ENCODE peak calls at places on chromosomes 13 and 19, in seven cellular contexts. Y is thyroid gland, P is ascending aorta, B is pancreas, K is cardiac fibroblast, H is tibial artery, F is AG09309. I is an unnamed sample.

GRCh38 chr19:17457621-17458020 is 3.1 kb downstream of the NXNL1 start:
- DNase-seq in Y (no peak), P (no peak), B (no peak), K (no peak), F (no peak), H (no peak), I (no peak)

GRCh38 chr13:110316196-110316595 is 9.1 kb downstream of the COL4A2 start:
- DNase-seq in H (no peak), Y (no peak), P (no peak), F (no peak), K (no peak), B (no peak), I (no peak)

GRCh38 chr13:33519561-33520479 is 234.3 kb upstream of the STARD13 start:
- DNase-seq in Y (no peak), F (peak), P (no peak), B (no peak), H (no peak), K (peak), I (no peak)

GRCh38 chr19:52734340-52734892 is 428 bp downstream of the ZNF611 start:
- DNase-seq in F (no peak), P (no peak), Y (peak), B (peak), K (no peak), H (no peak), I (no peak)

GRCh38 chr13:76711515-76712182 is 174.6 kb downstream of the KCTD12 start:
- DNase-seq in P (no peak), B (no peak), Y (no peak), F (peak), K (peak), H (peak), I (no peak)

GRCh38 chr19:13881231-13881691 is 4.3 kb downstream of the NANOS3 start:
- DNase-seq in K (no peak), F (no peak), Y (no peak), B (no peak), H (no peak), P (no peak), I (no peak)

GRCh38 chr13:52925775-52926285 is 77.4 kb upstream of the PCDH8 start:
- DNase-seq in H (no peak), Y (no peak), P (no peak), F (no peak), B (no peak), K (no peak), I (no peak)

GRCh38 chr13:91894311-91894710 is 495.9 kb downstream of the GPC5 start:
- DNase-seq in K (no peak), B (no peak), H (no peak), P (no peak), F (no peak), Y (no peak), I (peak)

GRCh38 chr13:105048685-105049084 is 1486.8 kb downstream of the EFNB2 start:
- DNase-seq in K (no peak), Y (no peak), F (no peak), H (no peak), P (no peak), B (no peak), I (no peak)

GRCh38 chr13:111049791-111050538 is 65.1 kb upstream of the ARHGEF7 start:
- DNase-seq in H (peak), B (no peak), P (no peak), F (no peak), Y (peak), K (peak), I (no peak)

GRCh38 chr13:40401911-40402776 is 264.3 kb downstream of the FOXO1 start:
- DNase-seq in P (peak), K (peak), F (peak), H (peak), Y (peak), B (peak), I (no peak)

GRCh38 chr13:60837806-60838205 is 440.8 kb downstream of the TDRD3 start:
- DNase-seq in P (no peak), F (no peak), B (no peak), H (no peak), Y (no peak), K (peak), I (no peak)

GRCh38 chr13:94480672-94481145 is 1.2 kb upstream of the DCT start:
- DNase-seq in Y (no peak), H (no peak), B (no peak), P (no peak), F (peak), K (peak), I (no peak)

DNA sequence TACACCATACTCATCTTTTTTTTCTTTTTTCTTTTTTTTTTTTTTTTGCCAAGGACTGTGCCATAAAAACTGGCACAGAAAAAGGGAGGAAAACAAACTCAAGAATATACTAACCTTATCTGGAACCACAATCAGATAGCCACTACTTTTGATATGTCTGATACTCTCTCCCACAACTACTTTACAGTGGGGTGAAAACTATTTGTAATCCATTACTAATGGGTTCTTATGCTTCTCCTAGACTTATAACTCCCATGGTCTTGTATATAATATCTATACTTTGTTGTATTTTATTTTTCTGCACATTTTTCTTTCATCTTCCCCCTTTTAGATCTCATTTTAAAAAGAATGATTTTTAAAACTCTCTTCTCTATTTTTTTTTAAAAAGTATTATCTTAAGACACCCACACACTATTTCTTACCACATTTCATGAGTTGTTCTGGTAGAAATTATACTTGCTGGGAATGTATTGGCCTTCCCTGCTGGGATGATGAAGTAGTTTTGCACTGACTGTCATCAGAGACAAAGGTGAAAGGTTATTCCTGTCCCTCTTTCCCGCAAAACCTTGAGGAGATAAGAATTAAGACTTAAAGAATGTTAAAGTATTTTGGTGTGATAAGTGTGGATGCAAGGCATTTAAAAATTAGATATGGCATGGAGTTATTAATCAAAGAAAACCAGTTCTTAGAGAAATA is 146.7 kb upstream of the KLF12 start:
- DNase-seq in K (no peak), H (no peak), P (no peak), F (no peak), B (no peak), Y (no peak), I (no peak)
- TF ChIP-seq CTCF in K (no peak), H (no peak), P (no peak), F (no peak), B (no peak), Y (no peak), I (no peak)

GRCh38 chr19:4557186-4557970 is 2.1 kb downstream of the SEMA6B start:
- DNase-seq in B (no peak), Y (no peak), K (no peak), H (no peak), F (no peak), P (no peak), I (no peak)
- TF ChIP-seq CTCF in B (no peak), Y (no peak), K (peak), H (no peak), F (no peak), P (no peak), I (peak)

DNA sequence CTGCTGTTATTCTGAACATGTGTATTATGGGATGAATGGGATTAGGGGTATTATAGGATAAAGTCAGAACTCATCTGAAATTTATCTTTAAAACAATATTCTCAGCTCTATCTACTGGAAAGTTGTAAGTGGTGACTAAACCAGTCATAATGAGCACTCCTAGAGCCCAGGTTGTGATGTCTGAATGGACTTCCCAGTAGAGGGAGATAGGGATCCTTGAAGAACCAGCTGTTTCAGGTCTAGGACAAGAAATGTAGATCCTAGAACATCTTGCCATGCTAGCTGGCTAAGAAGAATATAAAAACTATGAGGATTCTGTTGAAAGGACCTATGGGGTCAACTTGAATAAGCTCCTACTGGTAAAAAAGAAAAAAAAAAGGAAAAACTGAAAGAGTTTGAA is 310.8 kb downstream of the SLC7A1 start:
- DNase-seq in F (no peak), K (no peak), B (no peak), P (no peak), H (no peak), Y (no peak), I (no peak)
- TF ChIP-seq CTCF in F (no peak), K (no peak), B (no peak), P (no peak), H (no peak), Y (no peak), I (peak)

GRCh38 chr13:100235311-100235901 is 146.5 kb downstream of the PCCA start:
- DNase-seq in B (no peak), F (peak), H (no peak), Y (no peak), K (peak), P (no peak), I (peak)
- TF ChIP-seq CTCF in B (peak), F (peak), H (peak), Y (peak), K (peak), P (peak), I (peak)

GRCh38 chr19:40524133-40524549 is 52.5 kb upstream of the SHKBP1 start:
- DNase-seq in B (no peak), P (no peak), H (no peak), Y (no peak), F (no peak), K (no peak), I (no peak)

GRCh38 chr19:40524655-40525054 is 52.0 kb upstream of the SHKBP1 start:
- DNase-seq in K (no peak), F (no peak), H (no peak), Y (no peak), B (no peak), P (no peak), I (no peak)

GRCh38 chr19:40525234-40526051 is 51.2 kb upstream of the SHKBP1 start:
- DNase-seq in P (no peak), Y (no peak), F (no peak), B (no peak), K (no peak), H (no peak), I (no peak)

GRCh38 chr19:40521276-40521675 is 54.5 kb downstream of the SPTBN4 start:
- DNase-seq in H (no peak), F (peak), Y (no peak), P (no peak), K (peak), B (no peak), I (no peak)

DNA sequence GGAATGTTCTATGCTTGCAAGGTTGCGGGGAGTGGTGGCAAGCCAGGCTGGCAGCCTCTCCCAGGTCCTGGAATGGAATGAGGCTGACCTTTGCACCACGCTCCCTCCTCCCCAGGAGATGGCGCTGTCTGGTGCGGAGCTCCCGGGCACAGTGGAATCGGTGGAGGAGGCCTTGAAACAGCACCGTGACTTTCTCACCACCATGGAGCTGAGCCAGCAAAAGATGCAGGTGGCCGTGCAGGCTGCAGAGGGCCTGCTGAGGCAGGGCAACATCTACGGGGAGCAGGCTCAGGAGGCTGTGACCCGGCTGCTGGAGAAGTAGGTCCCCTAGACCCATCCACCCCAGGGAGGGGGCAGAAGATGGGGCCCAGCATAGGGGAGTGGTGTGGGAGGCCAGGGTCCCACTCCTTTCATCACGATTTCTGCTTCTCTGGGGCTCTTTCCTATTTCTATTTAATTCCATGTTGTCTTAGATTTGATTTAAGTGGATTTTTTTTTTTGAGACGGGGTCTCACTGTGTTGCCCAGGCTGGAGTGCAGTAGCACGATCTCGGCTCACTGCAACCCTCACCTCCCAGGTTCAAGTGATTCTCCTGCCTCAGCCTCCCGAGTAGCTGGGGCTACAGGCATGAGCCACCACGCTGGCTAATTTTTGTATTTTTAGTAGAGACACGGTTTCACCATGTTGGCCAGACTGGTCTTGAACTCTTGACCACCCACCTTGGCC is 53.2 kb upstream of the SHKBP1 start:
- DNase-seq in K (peak), H (peak), B (peak), Y (peak), F (peak), P (no peak), I (no peak)
- TF ChIP-seq CTCF in K (peak), H (no peak), B (peak), Y (no peak), F (peak), P (peak), I (peak)

GRCh38 chr13:46603165-46603603 is 50.2 kb downstream of the LRCH1 start:
- DNase-seq in H (no peak), F (no peak), K (peak), Y (no peak), P (no peak), B (no peak), I (no peak)
- TF ChIP-seq CTCF in H (no peak), F (peak), K (peak), Y (no peak), P (no peak), B (no peak), I (peak)

GRCh38 chr19:1313695-1314613 is 28.3 kb downstream of the EFNA2 start:
- DNase-seq in P (no peak), K (no peak), H (no peak), Y (no peak), B (no peak), F (no peak), I (no peak)

GRCh38 chr19:1310853-1311180 is 25.1 kb downstream of the EFNA2 start:
- DNase-seq in P (no peak), F (no peak), K (no peak), H (no peak), B (no peak), Y (no peak), I (no peak)

GRCh38 chr19:1312732-1313694 is 27.3 kb downstream of the EFNA2 start:
- DNase-seq in H (no peak), B (peak), Y (peak), P (no peak), K (peak), F (no peak), I (peak)

GRCh38 chr19:1309977-1310852 is 24.5 kb downstream of the EFNA2 start:
- DNase-seq in B (no peak), P (no peak), H (no peak), Y (no peak), F (no peak), K (no peak), I (no peak)

GRCh38 chr19:1311543-1312091 is 25.9 kb downstream of the EFNA2 start:
- DNase-seq in P (no peak), B (no peak), F (no peak), Y (no peak), H (no peak), K (no peak), I (no peak)
- TF ChIP-seq CTCF in P (no peak), B (no peak), F (no peak), Y (no peak), H (no peak), K (no peak), I (no peak)

GRCh38 chr19:12782424-12783225 is 7.3 kb upstream of the HOOK2 start:
- DNase-seq in F (no peak), P (peak), Y (peak), B (peak), H (peak), K (peak), I (no peak)
- TF ChIP-seq CTCF in F (no peak), P (peak), Y (no peak), B (no peak), H (peak), K (no peak), I (no peak)

GRCh38 chr19:2628597-2628996 is 73.9 kb downstream of the GNG7 start:
- DNase-seq in Y (no peak), H (no peak), F (no peak), K (no peak), B (no peak), P (no peak), I (no peak)
- TF ChIP-seq CTCF in Y (no peak), H (no peak), F (no peak), K (no peak), B (no peak), P (no peak), I (no peak)

GRCh38 chr19:19404879-19405860 is at the start of gene GATAD2A:
- DNase-seq in P (peak), K (peak), Y (peak), H (peak), B (peak), F (peak), I (peak)
- TF ChIP-seq CTCF in P (peak), K (peak), Y (no peak), H (peak), B (no peak), F (peak), I (peak)

I was measured in LNCaP clone FGC.